ENCODE peak calls at places on chromosomes 16 and 17, in ten cellular contexts. C is COR-L47, H is HTR-8/SVneo, A is mammary epithelial cell, B is glutamatergic neuron, Z is heart right ventricle, U is HT-29, S is ovary, F is fibroblast of lung, K is left cardiac atrium. I is an unnamed sample.
A peak's percentile ranks its signal among the peaks of the same experiment; 100 is the strongest.

GRCh38 chr16:11632455-11632921 is 35.8 kb upstream of the SNN start:
- DNase-seq in C (no peak), K (peak; percentile 78), A (no peak), B (no peak), S (peak; percentile 87), F (peak; percentile 78), Z (peak; percentile 47), U (no peak), H (peak; percentile 63), I (no peak)

GRCh38 chr17:75695141-75695829 is 26.0 kb upstream of the ITGB4 start:
- DNase-seq in H (no peak), B (no peak), U (no peak), Z (no peak), C (no peak), A (peak; percentile 93), F (peak; percentile 24), S (no peak), K (no peak), I (no peak)

GRCh38 chr17:67718325-67718941 is 697 bp downstream of the NOL11 start:
- DNase-seq in B (no peak), F (peak; percentile 13), S (no peak), K (no peak), H (peak; percentile 46), C (no peak), Z (no peak), U (no peak), A (peak; percentile 56), I (peak; percentile 14)

GRCh38 chr16:77584205-77584859 is 138.0 kb upstream of the NUDT7 start:
- DNase-seq in U (peak; percentile 75), K (peak; percentile 25), S (peak; percentile 49), H (peak; percentile 53), C (peak; percentile 59), Z (no peak), A (peak; percentile 47), B (peak; percentile 59), F (peak; percentile 83), I (peak; percentile 35)

GRCh38 chr17:33140413-33141099 is 148.9 kb downstream of the SPACA3 start:
- DNase-seq in S (no peak), A (no peak), C (peak; percentile 41), B (peak; percentile 25), F (no peak), U (no peak), K (no peak), H (no peak), Z (no peak), I (no peak)

GRCh38 chr16:3009568-3010390 is 2.9 kb upstream of the CLDN9 start:
- DNase-seq in S (no peak), U (peak; percentile 92), C (no peak), H (peak; percentile 43), Z (no peak), A (peak; percentile 50), B (peak; percentile 27), F (no peak), K (no peak), I (no peak)

GRCh38 chr17:77686903-77687302 is 271.6 kb upstream of the TNRC6C start:
- DNase-seq in F (no peak), K (no peak), Z (no peak), S (no peak), H (no peak), B (no peak), C (no peak), A (no peak), U (no peak), I (no peak)

GRCh38 chr16:88276591-88276990 is 106.2 kb upstream of the ZNF469 start:
- DNase-seq in A (no peak), Z (no peak), K (no peak), U (no peak), B (no peak), F (no peak), H (no peak), S (peak; percentile 14), C (no peak), I (no peak)

I was measured in BE2C.